ENCODE peak calls at places on chromosomes 12 and 14, in five cellular contexts. A is sciatic nerve, C is left colon, T is A549, P is mucosa of gallbladder. Y is an unnamed sample.

GRCh38 chr12:52741378-52742195 is 35.6 kb downstream of the KRT76 start:
- DNase-seq in A (peak), C (peak), T (peak), P (peak), Y (peak)

GRCh38 chr12:11812558-11813421 is 163.3 kb downstream of the ETV6 start:
- DNase-seq in A (peak), C (peak), T (no peak), P (no peak), Y (peak)

GRCh38 chr12:127257366-127257935 is 1009.5 kb upstream of the TMEM132C start:
- DNase-seq in A (no peak), C (no peak), T (no peak), P (no peak), Y (no peak)

GRCh38 chr12:109394891-109395290 is 47.2 kb downstream of the MYO1H start:
- DNase-seq in A (no peak), C (no peak), T (no peak), P (no peak), Y (no peak)

GRCh38 chr14:64763801-64764511 is 59.7 kb downstream of the PLEKHG3 start:
- DNase-seq in A (no peak), C (no peak), T (peak), P (no peak), Y (no peak)

GRCh38 chr12:51631591-51631990 is 40.6 kb downstream of the SCN8A start:
- DNase-seq in A (no peak), C (no peak), T (peak), P (peak), Y (no peak)

GRCh38 chr12:91988076-91988475 is 157.6 kb downstream of the BTG1 start:
- DNase-seq in A (no peak), C (no peak), T (no peak), P (no peak), Y (no peak)

GRCh38 chr14:104357689-104358527 is 219.5 kb downstream of the KIF26A start:
- DNase-seq in A (peak), C (no peak), T (no peak), P (no peak), Y (no peak)

GRCh38 chr12:105426766-105427165 is 96.3 kb downstream of the C12orf75 start:
- DNase-seq in A (no peak), C (no peak), T (no peak), P (no peak), Y (no peak)

GRCh38 chr12:3071710-3072109 is 5.5 kb upstream of the TSPAN9 start:
- DNase-seq in A (no peak), C (no peak), T (no peak), P (no peak), Y (no peak)

GRCh38 chr12:53443955-53444354 is 2.4 kb downstream of the PRR13 start:
- DNase-seq in A (no peak), C (no peak), T (no peak), P (peak), Y (peak)